ENCODE peak calls at places on chromosomes 1 and 21, in eight cellular contexts. G is esophagus muscularis mucosa, L is suprapubic skin, C is body of pancreas, H is uterus, O is HCT116, K is stomach, W is transverse colon. D is an unnamed sample.
A peak's percentile ranks its signal among the peaks of the same experiment; 100 is the strongest.

GRCh38 chr1:229129306-229130027 is 141.4 kb upstream of the RAB4A start:
- DNase-seq in G (no peak), L (no peak), C (no peak), H (no peak), O (no peak), K (no peak), W (peak; percentile 23), D (no peak)

GRCh38 chr1:193700710-193701355 is 514.4 kb upstream of the B3GALT2 start:
- DNase-seq in G (no peak), L (no peak), C (no peak), H (no peak), O (peak; percentile 56), K (no peak), W (no peak), D (no peak)

GRCh38 chr1:115429884-115430283 is 91.8 kb upstream of the NGF start:
- DNase-seq in G (peak; percentile 31), L (no peak), C (no peak), H (no peak), O (no peak), K (no peak), W (no peak), D (no peak)

GRCh38 chr1:3697810-3698209 is 45.5 kb downstream of the TP73 start:
- DNase-seq in G (no peak), L (no peak), C (no peak), H (no peak), O (no peak), K (no peak), W (peak; percentile 25), D (no peak)

GRCh38 chr1:22636927-22637326 is 499 bp downstream of the C1QA start:
- DNase-seq in G (no peak), L (no peak), C (no peak), H (no peak), O (no peak), K (no peak), W (no peak), D (no peak)

GRCh38 chr1:26121854-26122773 is 10.5 kb downstream of the PDIK1L start:
- DNase-seq in G (no peak), L (no peak), C (no peak), H (no peak), O (no peak), K (no peak), W (no peak), D (no peak)

GRCh38 chr1:160951443-160952128 is 3.0 kb downstream of the ITLN2 start:
- DNase-seq in G (no peak), L (no peak), C (peak; percentile 76), H (no peak), O (peak; percentile 27), K (peak; percentile 82), W (peak; percentile 82), D (peak; percentile 66)

GRCh38 chr21:35377505-35378090 is 328.5 kb upstream of the RUNX1 start:
- DNase-seq in G (no peak), L (no peak), C (no peak), H (no peak), O (no peak), K (no peak), W (no peak), D (no peak)

GRCh38 chr1:10635385-10635896 is 160.7 kb downstream of the PEX14 start:
- DNase-seq in G (no peak), L (no peak), C (no peak), H (no peak), O (no peak), K (peak; percentile 69), W (no peak), D (no peak)

GRCh38 chr21:28705616-28706015 is 287.1 kb downstream of the LTN1 start:
- DNase-seq in G (no peak), L (no peak), C (no peak), H (no peak), O (no peak), K (no peak), W (no peak), D (no peak)

GRCh38 chr21:46557919-46558392 is 46.9 kb downstream of the S100B start:
- DNase-seq in G (peak; percentile 60), L (no peak), C (no peak), H (no peak), O (no peak), K (peak; percentile 16), W (no peak), D (no peak)

GRCh38 chr1:180953291-180953747 is 40.6 kb downstream of the KIAA1614 start:
- DNase-seq in G (no peak), L (peak; percentile 83), C (peak; percentile 73), H (no peak), O (no peak), K (peak; percentile 70), W (peak; percentile 24), D (no peak)

GRCh38 chr1:31155216-31155806 is 84.4 kb downstream of the NKAIN1 start:
- DNase-seq in G (no peak), L (peak; percentile 82), C (peak; percentile 67), H (peak; percentile 56), O (no peak), K (peak; percentile 64), W (peak; percentile 78), D (peak; percentile 69)

GRCh38 chr1:155002479-155003226 is at the start of gene ZBTB7B:
- DNase-seq in G (no peak), L (no peak), C (peak; percentile 70), H (peak; percentile 58), O (no peak), K (peak; percentile 62), W (peak; percentile 54), D (peak; percentile 66)
- H3K4me1 ChIP-seq in G (peaks cover 51% of the 10 kb centered on the region), L (peaks cover 67% of the 10 kb centered on the region), C (peaks cover 54% of the 10 kb centered on the region), H (peaks cover 22% of the 10 kb centered on the region), O (peaks cover 73% of the 10 kb centered on the region), K (peaks cover 56% of the 10 kb centered on the region), W (peaks cover 56% of the 10 kb centered on the region), D (peaks cover 52% of the 10 kb centered on the region)

GRCh38 chr1:28750330-28750729 is 13.6 kb downstream of the YTHDF2 start:
- DNase-seq in G (no peak), L (no peak), C (no peak), H (no peak), O (no peak), K (no peak), W (no peak), D (no peak)

GRCh38 chr1:28744184-28744583 is 7.4 kb downstream of the YTHDF2 start:
- DNase-seq in G (no peak), L (no peak), C (no peak), H (no peak), O (no peak), K (no peak), W (no peak), D (no peak)

GRCh38 chr1:28740118-28740517 is 3.4 kb downstream of the YTHDF2 start:
- DNase-seq in G (no peak), L (no peak), C (no peak), H (no peak), O (no peak), K (no peak), W (no peak), D (no peak)

GRCh38 chr1:28751315-28752056 is 14.7 kb downstream of the YTHDF2 start:
- DNase-seq in G (no peak), L (no peak), C (no peak), H (no peak), O (no peak), K (no peak), W (no peak), D (no peak)

GRCh38 chr1:28745653-28746173 is 9.0 kb downstream of the YTHDF2 start:
- DNase-seq in G (no peak), L (no peak), C (no peak), H (no peak), O (no peak), K (no peak), W (no peak), D (no peak)
- TF ChIP-seq POLR2A in G (no peak), L (no peak), C (no peak), H (no peak), O (no peak), K (no peak), W (no peak), D (no peak)

DNA sequence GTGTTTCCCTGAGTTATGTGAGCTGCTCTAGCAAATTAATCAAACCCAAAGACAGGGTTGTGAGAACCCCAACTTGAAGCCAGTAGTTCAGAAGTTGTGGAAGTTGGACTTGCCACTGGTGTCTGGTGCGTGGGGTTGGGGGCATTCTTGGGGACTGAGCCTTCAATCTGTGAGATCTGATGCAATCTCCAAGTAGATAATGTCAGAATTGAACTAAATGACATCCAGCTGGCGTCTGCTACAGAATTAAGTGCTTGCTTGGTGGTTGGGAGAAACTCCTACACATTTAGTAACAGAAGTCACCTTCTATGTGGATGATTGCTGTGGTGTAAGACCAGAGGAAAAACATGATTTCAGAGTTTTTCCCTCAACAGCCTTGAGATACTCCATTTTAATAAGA is 207.4 kb downstream of the FGGY start:
- DNase-seq in G (no peak), L (no peak), C (no peak), H (no peak), O (no peak), K (no peak), W (no peak), D (no peak)
- TF ChIP-seq CTCF in G (no peak), L (no peak), C (no peak), H (no peak), O (no peak), K (no peak), W (no peak), D (no peak)

GRCh38 chr21:41897047-41897669 is 18.0 kb upstream of the PRDM15 start:
- DNase-seq in G (no peak), L (no peak), C (no peak), H (no peak), O (no peak), K (no peak), W (no peak), D (no peak)
- H3K4me1 ChIP-seq in G (no peaks in the 10 kb centered on the region), L (no peaks in the 10 kb centered on the region), C (peaks cover 13% of the 10 kb centered on the region), H (no peaks in the 10 kb centered on the region), O (peaks cover 6% of the 10 kb centered on the region), K (no peaks in the 10 kb centered on the region), W (no peaks in the 10 kb centered on the region), D (no peaks in the 10 kb centered on the region)

GRCh38 chr1:59133997-59134396 is 162.9 kb upstream of the FGGY start:
- DNase-seq in G (peak; percentile 24), L (no peak), C (no peak), H (no peak), O (no peak), K (no peak), W (no peak), D (no peak)

GRCh38 chr1:59128784-59129227 is 168.1 kb upstream of the FGGY start:
- DNase-seq in G (peak; percentile 31), L (no peak), C (no peak), H (no peak), O (no peak), K (no peak), W (no peak), D (no peak)

GRCh38 chr1:59135761-59136255 is 161.1 kb upstream of the FGGY start:
- DNase-seq in G (peak; percentile 12), L (no peak), C (no peak), H (no peak), O (no peak), K (no peak), W (no peak), D (no peak)

GRCh38 chr1:59128239-59128736 is 168.6 kb upstream of the FGGY start:
- DNase-seq in G (peak; percentile 10), L (no peak), C (no peak), H (no peak), O (no peak), K (no peak), W (no peak), D (no peak)

DNA sequence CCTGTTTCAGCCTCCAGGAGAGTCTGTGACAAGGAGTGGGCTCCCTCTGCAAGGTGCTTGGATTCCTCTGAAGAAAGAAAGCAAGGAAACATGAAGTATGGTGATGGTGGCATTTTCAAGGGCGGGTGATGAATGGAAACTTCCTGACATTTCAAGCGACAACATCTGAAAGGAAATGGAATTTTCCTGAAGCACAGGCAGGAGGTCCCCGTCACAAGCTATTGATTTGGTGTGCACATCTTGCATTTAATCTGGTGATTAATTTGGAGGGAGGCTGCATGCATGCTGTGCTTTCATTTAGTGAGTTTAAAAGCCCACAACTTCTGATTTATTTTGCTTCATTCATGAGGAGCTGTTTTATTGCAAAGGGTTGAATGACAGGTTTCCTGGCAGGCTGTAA is 164.5 kb upstream of the FGGY start:
- DNase-seq in G (peak; percentile 74), L (no peak), C (no peak), H (no peak), O (no peak), K (no peak), W (no peak), D (no peak)
- TF ChIP-seq POLR2A in G (no peak), L (no peak), C (no peak), H (no peak), O (no peak), K (no peak), W (no peak), D (no peak)

D was measured in right lobe of liver.